ENCODE peak calls at places on chromosome 14, in four cellular contexts. O is GM10248, I is esophagus muscularis mucosa, M is tibial nerve. F is an unnamed sample.

GRCh38 chr14:32400480-32400879 is 71.4 kb downstream of the AKAP6 start:
- DNase-seq in M (no peak), I (no peak), O (no peak), F (no peak)

GRCh38 chr14:36941783-36942521 is 230.5 kb downstream of the SLC25A21 start:
- DNase-seq in O (peak), I (no peak), M (peak), F (peak)

GRCh38 chr14:21210023-21210422 is 54.2 kb upstream of the OR5AU1 start:
- DNase-seq in O (no peak), I (no peak), M (no peak), F (no peak)

GRCh38 chr14:95452176-95452889 is 64.1 kb downstream of the SYNE3 start:
- DNase-seq in O (no peak), M (no peak), I (no peak), F (no peak)

GRCh38 chr14:68987653-68988036 is 8.5 kb upstream of the ACTN1 start:
- DNase-seq in I (no peak), M (no peak), O (no peak), F (no peak)

GRCh38 chr14:25381498-25381897 is 331.6 kb upstream of the STXBP6 start:
- DNase-seq in O (no peak), M (no peak), I (no peak), F (no peak)

GRCh38 chr14:92093320-92093719 is 13.1 kb downstream of the ATXN3 start:
- DNase-seq in O (no peak), M (no peak), I (no peak), F (no peak)

GRCh38 chr14:89996963-89997362 is 41.2 kb downstream of the TDP1 start:
- DNase-seq in I (no peak), M (no peak), O (no peak), F (no peak)

GRCh38 chr14:95319312-95320075 is at the start of gene CLMN:
- DNase-seq in O (peak), M (no peak), I (no peak), F (no peak)

GRCh38 chr14:103679351-103679750 is 35.9 kb downstream of the XRCC3 start:
- DNase-seq in M (no peak), I (no peak), O (peak), F (no peak)

GRCh38 chr14:90504643-90505042 is 107.8 kb downstream of the CALM1 start:
- DNase-seq in I (no peak), M (no peak), O (no peak), F (no peak)

GRCh38 chr14:88614218-88614907 is 51.5 kb downstream of the ZC3H14 start:
- DNase-seq in I (no peak), O (no peak), M (no peak), F (no peak)

GRCh38 chr14:94172545-94172944 is 1.6 kb upstream of the PPP4R4 start:
- DNase-seq in I (no peak), M (no peak), O (no peak), F (no peak)

GRCh38 chr14:41285193-41285748 is 321.4 kb upstream of the LRFN5 start:
- DNase-seq in M (peak), O (no peak), I (no peak), F (no peak)

GRCh38 chr14:43877351-43877900 is 629.7 kb downstream of the FSCB start:
- DNase-seq in I (no peak), O (no peak), M (no peak), F (no peak)

GRCh38 chr14:41423503-41423902 is 183.2 kb upstream of the LRFN5 start:
- DNase-seq in I (no peak), M (no peak), O (no peak), F (no peak)

GRCh38 chr14:90491221-90491867 is 94.5 kb downstream of the CALM1 start:
- DNase-seq in M (peak), O (peak), I (no peak), F (peak)

GRCh38 chr14:35829449-35829848 is 3.3 kb downstream of the BRMS1L start:
- DNase-seq in O (no peak), I (no peak), M (no peak), F (no peak)

GRCh38 chr14:91899777-91900176 is 32.4 kb upstream of the TC2N start:
- DNase-seq in I (no peak), O (no peak), M (no peak), F (no peak)

GRCh38 chr14:87979689-87980088 is 13.3 kb downstream of the GALC start:
- DNase-seq in M (no peak), I (no peak), O (no peak), F (no peak)

GRCh38 chr14:35534884-35535793 is 1.2 kb downstream of the INSM2 start:
- DNase-seq in O (peak), I (no peak), M (peak), F (peak)

GRCh38 chr14:41873379-41874034 is 266.8 kb downstream of the LRFN5 start:
- DNase-seq in O (no peak), I (no peak), M (no peak), F (no peak)

GRCh38 chr14:96221841-96222240 is 17.2 kb downstream of the BDKRB2 start:
- DNase-seq in I (no peak), O (no peak), M (no peak), F (no peak)

GRCh38 chr14:56808314-56809201 is 1.7 kb downstream of the OTX2 start:
- DNase-seq in O (no peak), I (no peak), M (no peak), F (no peak)

GRCh38 chr14:31000629-31001338 is 24.7 kb upstream of the AP4S1 start:
- DNase-seq in O (no peak), I (no peak), M (no peak), F (no peak)

GRCh38 chr14:62451221-62451620 is 594.0 kb downstream of the KCNH5 start:
- DNase-seq in O (no peak), I (no peak), M (no peak), F (no peak)

GRCh38 chr14:66606826-66607225 is 98.9 kb downstream of the GPHN start:
- DNase-seq in O (no peak), I (no peak), M (no peak), F (no peak)

GRCh38 chr14:48614003-48614402 is 938.6 kb upstream of the MDGA2 start:
- DNase-seq in O (no peak), I (no peak), M (no peak), F (no peak)

GRCh38 chr14:33315217-33315616 is 376.5 kb downstream of the NPAS3 start:
- DNase-seq in M (no peak), I (no peak), O (no peak), F (no peak)

GRCh38 chr14:44942436-44942835 is 19.3 kb downstream of the KLHL28 start:
- DNase-seq in M (no peak), I (no peak), O (no peak), F (no peak)

GRCh38 chr14:55582741-55583140 is 2.7 kb downstream of the KTN1 start:
- DNase-seq in I (no peak), O (peak), M (no peak), F (no peak)

GRCh38 chr14:81400852-81401251 is 728 bp upstream of the STON2 start:
- DNase-seq in O (no peak), I (peak), M (peak), F (no peak)

GRCh38 chr14:56002316-56002715 is 115.9 kb upstream of the PELI2 start:
- DNase-seq in I (no peak), O (no peak), M (no peak), F (no peak)

GRCh38 chr14:103132381-103133212 is 9.3 kb downstream of the TNFAIP2 start:
- DNase-seq in I (no peak), M (no peak), O (no peak), F (no peak)

GRCh38 chr14:39218171-39218769 is 15.4 kb upstream of the MIA2 start:
- DNase-seq in M (peak), I (no peak), O (no peak), F (no peak)

GRCh38 chr14:22305563-22306127 is 283.4 kb downstream of the DAD1 start:
- DNase-seq in O (no peak), M (no peak), I (no peak), F (no peak)

GRCh38 chr14:22300646-22301045 is 288.4 kb downstream of the DAD1 start:
- DNase-seq in M (no peak), I (no peak), O (no peak), F (no peak)

GRCh38 chr14:22304324-22304723 is 284.7 kb downstream of the DAD1 start:
- DNase-seq in O (no peak), M (no peak), I (no peak), F (no peak)

DNA sequence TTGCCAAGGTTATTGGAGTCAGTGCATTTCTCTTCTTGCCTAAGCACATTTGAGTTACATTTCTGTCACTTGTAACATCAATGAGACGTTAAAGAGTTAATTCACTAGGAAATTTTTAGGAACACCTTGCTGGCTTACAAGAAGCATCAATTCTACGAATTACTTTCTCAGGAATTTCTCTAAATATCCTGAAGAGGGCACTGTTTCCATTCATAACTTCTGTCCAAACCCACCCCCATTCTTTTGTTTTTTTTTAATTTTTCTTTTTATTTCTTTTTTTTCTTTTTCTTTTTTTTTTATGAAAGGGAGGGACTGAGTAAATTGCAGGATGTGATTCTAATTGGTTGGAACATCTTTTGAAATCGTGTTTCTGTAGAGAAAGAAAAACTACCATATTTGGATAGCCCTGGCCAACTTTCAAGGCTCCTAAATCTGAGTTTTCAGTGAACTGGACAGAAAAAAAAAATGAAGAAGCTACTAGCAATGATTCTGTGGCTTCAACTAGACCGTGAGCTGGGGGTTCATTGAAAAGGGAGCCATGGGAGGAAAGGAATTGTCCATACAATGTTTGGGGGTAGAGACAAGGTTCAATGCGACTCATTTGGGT is 285.3 kb downstream of the DAD1 start:
- DNase-seq in O (no peak), I (no peak), M (no peak), F (no peak)
- TF ChIP-seq CTCF in O (peak), I (peak), M (no peak), F (peak)

GRCh38 chr14:99035712-99036593 is 236.0 kb downstream of the BCL11B start:
- DNase-seq in I (no peak), M (peak), O (no peak), F (peak)

GRCh38 chr14:99036594-99037293 is 235.3 kb downstream of the BCL11B start:
- DNase-seq in O (no peak), M (peak), I (no peak), F (no peak)

GRCh38 chr14:99038401-99038800 is 233.6 kb downstream of the BCL11B start:
- DNase-seq in M (no peak), I (no peak), O (no peak), F (no peak)

GRCh38 chr14:99039316-99040041 is 232.5 kb downstream of the BCL11B start:
- DNase-seq in O (no peak), M (no peak), I (no peak), F (no peak)

GRCh38 chr14:99037777-99038176 is 234.2 kb downstream of the BCL11B start:
- DNase-seq in M (no peak), O (no peak), I (no peak), F (no peak)
- TF ChIP-seq CTCF in M (no peak), O (no peak), I (no peak), F (no peak)

GRCh38 chr14:61322799-61323290 is 1.5 kb downstream of the PRKCH start:
- DNase-seq in M (no peak), I (no peak), O (no peak), F (no peak)

GRCh38 chr14:61322011-61322798 is 826 bp downstream of the PRKCH start:
- DNase-seq in O (no peak), M (no peak), I (no peak), F (no peak)

GRCh38 chr14:61320806-61321384 is 484 bp upstream of the PRKCH start:
- DNase-seq in M (no peak), O (no peak), I (no peak), F (no peak)

GRCh38 chr14:61319706-61320105 is 1.7 kb upstream of the PRKCH start:
- DNase-seq in M (no peak), I (no peak), O (no peak), F (no peak)

GRCh38 chr14:61321385-61322010 is at the start of gene PRKCH:
- DNase-seq in O (peak), M (peak), I (no peak), F (no peak)
- TF ChIP-seq CTCF in O (peak), M (no peak), I (no peak), F (peak)

DNA sequence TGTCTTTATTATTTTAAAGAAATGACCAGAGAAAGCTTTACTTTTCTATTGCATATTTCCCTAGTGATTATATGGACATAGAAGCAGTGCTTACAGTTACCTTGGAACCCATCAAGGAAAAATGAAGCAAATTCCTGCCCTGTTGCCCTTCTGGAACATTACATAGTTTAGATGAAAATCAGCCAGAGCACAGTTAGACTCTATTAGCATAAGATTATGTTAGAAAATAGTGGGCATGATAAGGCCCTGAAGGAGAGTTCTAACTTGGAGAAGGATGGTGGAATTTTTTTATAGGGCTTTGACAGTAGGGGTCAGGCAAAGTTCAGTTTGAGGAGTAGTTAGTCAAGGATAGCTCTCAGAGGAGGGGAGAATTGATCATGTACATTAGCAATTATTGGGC is 74.3 kb downstream of the FUT8 start:
- DNase-seq in I (no peak), O (no peak), M (no peak), F (no peak)
- TF ChIP-seq CTCF in I (no peak), O (peak), M (no peak), F (no peak)

GRCh38 chr14:49870908-49871307 is 18.3 kb upstream of the NEMF start:
- DNase-seq in I (no peak), O (no peak), M (no peak), F (no peak)

GRCh38 chr14:49863483-49864262 is 11.1 kb upstream of the NEMF start:
- DNase-seq in O (peak), M (peak), I (no peak), F (no peak)

GRCh38 chr14:49865431-49865859 is 12.9 kb upstream of the NEMF start:
- DNase-seq in O (no peak), I (peak), M (peak), F (no peak)

GRCh38 chr14:49868720-49869114 is 16.1 kb upstream of the NEMF start:
- DNase-seq in I (no peak), M (no peak), O (no peak), F (no peak)

DNA sequence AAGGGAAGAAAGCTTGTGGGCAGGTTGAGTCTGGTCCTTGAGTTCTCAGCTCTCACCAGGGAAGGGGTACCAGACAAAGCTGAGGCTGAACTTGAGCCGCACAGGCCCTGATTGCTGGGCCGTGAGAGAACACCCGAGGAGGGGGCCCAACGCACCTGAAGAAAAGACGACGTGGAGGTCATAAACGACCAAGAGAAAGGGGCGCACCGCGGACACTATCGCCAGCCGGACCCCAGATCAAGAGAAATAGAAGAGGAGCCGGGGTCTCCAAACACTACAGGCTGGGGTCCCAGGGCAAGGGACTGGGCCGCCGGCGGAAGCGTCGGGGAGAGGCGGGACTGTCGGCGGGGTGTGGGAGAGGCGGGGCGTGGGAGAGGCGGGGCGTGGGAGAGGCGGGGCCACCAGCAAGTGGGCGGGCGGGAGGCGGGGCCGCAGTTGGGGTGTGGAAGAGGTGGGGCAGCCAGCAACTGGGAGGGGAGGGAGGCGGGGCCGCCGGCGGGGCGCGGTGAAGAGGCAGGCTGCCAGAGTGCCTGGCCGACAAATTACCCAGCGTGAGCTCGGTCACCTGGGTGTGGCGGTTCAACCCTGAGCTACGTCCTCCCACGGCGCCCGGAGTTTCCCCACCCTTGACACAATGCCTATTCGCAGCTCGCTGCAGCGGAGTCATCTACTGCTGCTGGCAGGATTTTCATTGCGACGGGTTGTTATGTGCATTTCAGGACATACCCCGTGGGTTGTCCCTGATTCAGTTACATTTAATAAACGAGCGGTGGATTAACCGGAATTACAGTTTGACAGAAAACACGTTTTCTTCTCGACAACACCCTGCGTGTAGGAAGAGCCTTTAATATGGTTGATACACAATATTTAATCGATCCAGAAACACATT is 15.5 kb upstream of the NEMF start:
- DNase-seq in I (peak), O (peak), M (peak), F (peak)
- TF ChIP-seq CTCF in I (no peak), O (no peak), M (no peak), F (no peak)